ENCODE peak calls at places on chromosomes 6 and 20, in six cellular contexts. V, S, F, J, B and H are unnamed samples.

GRCh38 chr6:25173951-25174474 is 105.2 kb upstream of the CARMIL1 start:
- DNase-seq in V (peak; percentile 23), S (no peak), F (no peak), J (peak; percentile 60), B (peak; percentile 93), H (peak; percentile 78)

GRCh38 chr6:107731422-107732319 is 92.4 kb downstream of the SCML4 start:
- DNase-seq in V (no peak), S (no peak), F (no peak), J (no peak), B (no peak), H (peak; percentile 47)

GRCh38 chr20:39941235-39941634 is 747.8 kb downstream of the MAFB start:
- DNase-seq in V (no peak), S (no peak), F (no peak), J (no peak), B (no peak), H (no peak)

GRCh38 chr6:20038805-20039204 is 173.5 kb downstream of the MBOAT1 start:
- DNase-seq in V (no peak), S (no peak), F (no peak), J (no peak), B (no peak), H (peak; percentile 31)

GRCh38 chr6:158780963-158781691 is 38.0 kb downstream of the EZR start:
- DNase-seq in V (no peak), S (no peak), F (no peak), J (no peak), B (no peak), H (no peak)

GRCh38 chr6:80287112-80287511 is 180.6 kb downstream of the BCKDHB start:
- DNase-seq in V (no peak), S (no peak), F (no peak), J (no peak), B (no peak), H (no peak)

GRCh38 chr6:36683656-36684446 is 5.3 kb downstream of the CDKN1A start:
- DNase-seq in V (no peak), S (no peak), F (no peak), J (peak; percentile 83), B (no peak), H (no peak)

GRCh38 chr6:13486679-13487121 is 700 bp downstream of the GFOD1 start:
- DNase-seq in V (peak; percentile 53), S (peak; percentile 60), F (no peak), J (peak; percentile 24), B (peak; percentile 63), H (peak; percentile 81)

GRCh38 chr6:73743556-73743955 is 47.6 kb downstream of the CD109 start:
- DNase-seq in V (no peak), S (no peak), F (no peak), J (no peak), B (no peak), H (no peak)

GRCh38 chr20:30487947-30488926 is 769.2 kb upstream of the DEFB115 start:
- DNase-seq in V (no peak), S (no peak), F (no peak), J (no peak), B (no peak), H (no peak)

GRCh38 chr6:169962604-169963469 is 211.4 kb downstream of the ERMARD start:
- DNase-seq in V (no peak), S (no peak), F (no peak), J (no peak), B (no peak), H (no peak)

GRCh38 chr6:144493035-144493910 is 208.1 kb downstream of the UTRN start:
- DNase-seq in V (no peak), S (no peak), F (no peak), J (no peak), B (no peak), H (no peak)

GRCh38 chr20:1462834-1463233 is 3.8 kb downstream of the NSFL1C start:
- DNase-seq in V (no peak), S (no peak), F (peak; percentile 26), J (no peak), B (no peak), H (peak; percentile 57)

GRCh38 chr20:63673951-63674350 is 15.8 kb downstream of the RTEL1 start:
- DNase-seq in V (no peak), S (no peak), F (no peak), J (no peak), B (no peak), H (no peak)

GRCh38 chr20:1301031-1301529 is 27.9 kb downstream of the SDCBP2 start:
- DNase-seq in V (no peak), S (peak; percentile 47), F (no peak), J (no peak), B (peak; percentile 64), H (peak; percentile 77)

GRCh38 chr6:33692078-33692759 is 19.3 kb downstream of the UQCC2 start:
- DNase-seq in V (no peak), S (no peak), F (no peak), J (no peak), B (no peak), H (no peak)

GRCh38 chr6:125952764-125953501 is 3.6 kb upstream of the HINT3 start:
- DNase-seq in V (no peak), S (no peak), F (no peak), J (peak; percentile 65), B (peak; percentile 59), H (peak; percentile 54)

GRCh38 chr6:109183109-109183508 is 87.8 kb downstream of the CEP57L1 start:
- DNase-seq in V (no peak), S (peak; percentile 13), F (no peak), J (no peak), B (no peak), H (peak; percentile 57)

GRCh38 chr6:45483021-45483420 is 105.3 kb upstream of the SUPT3H start:
- DNase-seq in V (no peak), S (no peak), F (no peak), J (no peak), B (no peak), H (no peak)

GRCh38 chr6:3165631-3166534 is 8.5 kb upstream of the TUBB2A start:
- DNase-seq in V (no peak), S (no peak), F (no peak), J (peak; percentile 18), B (peak; percentile 58), H (no peak)

GRCh38 chr20:41480054-41480770 is 113.6 kb upstream of the EMILIN3 start:
- DNase-seq in V (no peak), S (no peak), F (no peak), J (no peak), B (peak; percentile 69), H (peak; percentile 42)

GRCh38 chr20:43448748-43449535 is 8.8 kb upstream of the SRSF6 start:
- DNase-seq in V (peak; percentile 72), S (peak; percentile 64), F (peak; percentile 13), J (peak; percentile 70), B (peak; percentile 78), H (peak; percentile 68)

GRCh38 chr6:166435574-166435973 is 52.8 kb upstream of the MPC1 start:
- DNase-seq in V (no peak), S (no peak), F (no peak), J (no peak), B (no peak), H (peak; percentile 47)

GRCh38 chr6:37713529-37714119 is 15.9 kb upstream of the MDGA1 start:
- DNase-seq in V (no peak), S (peak; percentile 65), F (no peak), J (no peak), B (no peak), H (no peak)

GRCh38 chr6:53906842-53907241 is 112.0 kb downstream of the LRRC1 start:
- DNase-seq in V (no peak), S (no peak), F (no peak), J (no peak), B (no peak), H (no peak)

GRCh38 chr6:57262901-57263694 is 41.0 kb upstream of the RAB23 start:
- DNase-seq in V (no peak), S (no peak), F (no peak), J (no peak), B (peak; percentile 52), H (no peak)

GRCh38 chr20:3312940-3313656 is 74.1 kb upstream of the SLC4A11 start:
- DNase-seq in V (peak; percentile 24), S (no peak), F (no peak), J (peak; percentile 52), B (peak; percentile 82), H (peak; percentile 91)

GRCh38 chr20:21643417-21643816 is 62.0 kb upstream of the PAX1 start:
- DNase-seq in V (no peak), S (no peak), F (no peak), J (no peak), B (no peak), H (no peak)
- TF ChIP-seq MAX in V (no peak), S (no peak), F (no peak), J (no peak), B (no peak), H (no peak)

GRCh38 chr20:19814241-19814640 is 56.2 kb downstream of the RIN2 start:
- DNase-seq in V (no peak), S (no peak), F (no peak), J (no peak), B (no peak), H (no peak)

GRCh38 chr20:19813839-19814238 is 55.8 kb downstream of the RIN2 start:
- DNase-seq in V (no peak), S (no peak), F (no peak), J (no peak), B (peak; percentile 87), H (no peak)

GRCh38 chr20:19811231-19811630 is 53.2 kb downstream of the RIN2 start:
- DNase-seq in V (no peak), S (no peak), F (no peak), J (no peak), B (no peak), H (no peak)

GRCh38 chr20:19812696-19813095 is 54.6 kb downstream of the RIN2 start:
- DNase-seq in V (no peak), S (no peak), F (no peak), J (no peak), B (peak; percentile 28), H (no peak)

GRCh38 chr20:19812056-19812455 is 54.0 kb downstream of the RIN2 start:
- DNase-seq in V (no peak), S (no peak), F (no peak), J (no peak), B (no peak), H (no peak)
- H3K4me3 ChIP-seq in V (no peak overlapping the region), S (no peak overlapping the region), F (no peak overlapping the region), J (no peak overlapping the region), B (no peak overlapping the region), H (no peak overlapping the region)

GRCh38 chr6:152386131-152386530 is 251.0 kb downstream of the SYNE1 start:
- DNase-seq in V (no peak), S (no peak), F (no peak), J (no peak), B (no peak), H (no peak)

GRCh38 chr6:152375200-152375599 is 262.0 kb downstream of the SYNE1 start:
- DNase-seq in V (no peak), S (no peak), F (no peak), J (no peak), B (no peak), H (no peak)

GRCh38 chr6:152380993-152381898 is 255.9 kb downstream of the SYNE1 start:
- DNase-seq in V (peak; percentile 63), S (no peak), F (no peak), J (peak; percentile 91), B (peak; percentile 95), H (no peak)

GRCh38 chr6:152378154-152378553 is 259.0 kb downstream of the SYNE1 start:
- DNase-seq in V (no peak), S (no peak), F (no peak), J (peak; percentile 28), B (no peak), H (no peak)

GRCh38 chr6:152380351-152380767 is 256.8 kb downstream of the SYNE1 start:
- DNase-seq in V (no peak), S (no peak), F (no peak), J (peak; percentile 9), B (peak; percentile 85), H (no peak)
- TF ChIP-seq MYC in V (no peak), S (no peak), F (no peak), J (no peak), B (no peak), H (no peak)

GRCh38 chr6:24149836-24150235 is 23.8 kb downstream of the NRSN1 start:
- DNase-seq in V (no peak), S (no peak), F (no peak), J (peak; percentile 91), B (no peak), H (no peak)
- TF ChIP-seq MAX in V (no peak), S (no peak), F (no peak), J (no peak), B (no peak), H (no peak)